ENCODE peak calls at places on chromosomes 2 and 18, in five cellular contexts. O is lower leg skin; G is MM.1S; D is stomach; Y is stimulated activated CD8-positive, alpha-beta memory T cell treated with anti-CD3 and anti-CD28 coated beads, Interleukin-7, amount 100 ng/mL, for 1 hour. X is an unnamed sample.

GRCh38 chr2:202007015-202008011 is 26.3 kb upstream of the FZD7 start:
- DNase-seq in D (no peak), G (no peak), Y (no peak), O (no peak), X (no peak)

GRCh38 chr2:46351388-46352141 is 54.4 kb downstream of the EPAS1 start:
- DNase-seq in G (no peak), D (peak; percentile 49), Y (peak; percentile 30), O (no peak), X (peak; percentile 45)

GRCh38 chr18:77111449-77112160 is 21.0 kb downstream of the MBP start:
- DNase-seq in G (no peak), O (peak; percentile 87), Y (no peak), D (no peak), X (no peak)

GRCh38 chr2:172101008-172101706 is 1.5 kb downstream of the DLX2 start:
- DNase-seq in D (no peak), O (peak; percentile 83), G (no peak), Y (no peak), X (no peak)

GRCh38 chr18:48932822-48933510 is 17.8 kb downstream of the SMAD7 start:
- DNase-seq in D (no peak), Y (no peak), O (peak; percentile 91), G (no peak), X (no peak)

GRCh38 chr2:172972005-172972619 is 103.5 kb upstream of the MAP3K20 start:
- DNase-seq in Y (no peak), D (peak; percentile 57), O (no peak), G (peak; percentile 53), X (no peak)

GRCh38 chr2:240765007-240765406 is 55.0 kb downstream of the KIF1A start:
- DNase-seq in O (no peak), G (no peak), Y (no peak), D (no peak), X (no peak)

GRCh38 chr2:128396500-128396891 is 77.8 kb upstream of the HS6ST1 start:
- DNase-seq in D (peak; percentile 5), G (no peak), O (peak; percentile 68), Y (no peak), X (no peak)

GRCh38 chr18:5542393-5543035 is 1.3 kb downstream of the EPB41L3 start:
- DNase-seq in O (no peak), Y (no peak), D (no peak), G (no peak), X (no peak)